ENCODE peak calls at places on chromosomes 3 and 15, in five cellular contexts. Y is HEK293T; M is activated T-helper 1 cell treated with anti-CD3 and anti-CD28 coated beads, Interleukin-12 subunit alpha, Interleukin-12 subunit beta, Interleukin-2, Interleukin-4 antibody, amounts not matched to agents 30 ng/mL and 10 ng/mL and 1 ng/mL, durations not matched to agents 14 hours and 24 hours and 36 hours; S is NB4; W is HFFc6. R is an unnamed sample.

GRCh38 chr3:157441102-157441622 is 4.5 kb downstream of the PTX3 start:
- DNase-seq in Y (no peak), M (no peak), S (no peak), W (no peak), R (no peak)

GRCh38 chr15:27899583-27900295 is 199.4 kb downstream of the OCA2 start:
- DNase-seq in Y (no peak), M (no peak), S (no peak), W (no peak), R (no peak)

GRCh38 chr3:175608351-175608750 is 749.2 kb downstream of the NAALADL2 start:
- DNase-seq in Y (no peak), M (no peak), S (no peak), W (no peak), R (no peak)

GRCh38 chr15:38554354-38554753 is 10.3 kb downstream of the RASGRP1 start:
- DNase-seq in Y (no peak), M (no peak), S (no peak), W (no peak), R (peak)

GRCh38 chr3:116005404-116005803 is 382.1 kb downstream of the GAP43 start:
- DNase-seq in Y (peak), M (no peak), S (no peak), W (peak), R (peak)

GRCh38 chr3:87088984-87089841 is 98.3 kb upstream of the VGLL3 start:
- DNase-seq in Y (no peak), M (no peak), S (no peak), W (peak), R (peak)

GRCh38 chr15:35055416-35056105 is 29.5 kb downstream of the NANOGP8 start:
- DNase-seq in Y (no peak), M (no peak), S (no peak), W (no peak), R (peak)

GRCh38 chr15:70397816-70398215 is 300.1 kb upstream of the TLE3 start:
- DNase-seq in Y (no peak), M (no peak), S (no peak), W (no peak), R (no peak)

GRCh38 chr3:150725548-150725947 is 21.8 kb upstream of the ERICH6 start:
- DNase-seq in Y (no peak), M (no peak), S (no peak), W (no peak), R (no peak)

GRCh38 chr15:89810837-89811236 is 3.8 kb downstream of the ANPEP start:
- DNase-seq in Y (no peak), M (no peak), S (no peak), W (no peak), R (no peak)

GRCh38 chr3:31105011-31105410 is 210.6 kb upstream of the GADL1 start:
- DNase-seq in Y (no peak), M (no peak), S (no peak), W (no peak), R (no peak)

GRCh38 chr3:147377412-147378185 is 28.7 kb downstream of the ZIC4 start:
- DNase-seq in Y (no peak), M (no peak), S (no peak), W (no peak), R (no peak)

R was measured in kidney tubule cell.